ENCODE peak calls at places on chromosomes 5 and 9, in seven cellular contexts. E, M, A, I, D, S and J are unnamed samples.

GRCh38 chr9:130028493-130029222 is 14.3 kb downstream of the FNBP1 start:
- DNase-seq in E (no peak), M (no peak), A (no peak), I (no peak), D (no peak), S (no peak), J (no peak)

GRCh38 chr5:1312993-1313833 is 18.3 kb upstream of the TERT start:
- DNase-seq in E (no peak), M (no peak), A (no peak), I (no peak), D (no peak), S (no peak), J (peak; percentile 36)

GRCh38 chr5:38462972-38463633 is 93.3 kb downstream of the LIFR start:
- DNase-seq in E (no peak), M (no peak), A (no peak), I (no peak), D (no peak), S (no peak), J (no peak)

GRCh38 chr9:4243113-4243512 is 56.8 kb downstream of the GLIS3 start:
- DNase-seq in E (no peak), M (no peak), A (no peak), I (no peak), D (no peak), S (no peak), J (no peak)

GRCh38 chr5:180323929-180324632 is 29.1 kb downstream of the GFPT2 start:
- DNase-seq in E (peak; percentile 34), M (no peak), A (no peak), I (no peak), D (no peak), S (peak; percentile 91), J (no peak)

GRCh38 chr9:37353791-37354190 is 68.7 kb upstream of the GRHPR start:
- DNase-seq in E (no peak), M (no peak), A (no peak), I (no peak), D (no peak), S (no peak), J (no peak)

GRCh38 chr5:131810510-131811249 is 13.9 kb upstream of the FNIP1 start:
- DNase-seq in E (no peak), M (no peak), A (no peak), I (no peak), D (no peak), S (peak; percentile 22), J (no peak)

GRCh38 chr5:134493461-134494055 is 31.9 kb upstream of the JADE2 start:
- DNase-seq in E (no peak), M (no peak), A (no peak), I (no peak), D (no peak), S (no peak), J (no peak)

GRCh38 chr9:101628173-101628572 is 33.4 kb upstream of the PPP3R2 start:
- DNase-seq in E (no peak), M (no peak), A (peak; percentile 5), I (no peak), D (no peak), S (peak; percentile 7), J (no peak)

GRCh38 chr5:33936004-33936380 is 194 bp upstream of the RXFP3 start:
- DNase-seq in E (no peak), M (peak; percentile 32), A (peak; percentile 80), I (no peak), D (no peak), S (peak; percentile 68), J (peak; percentile 3)

GRCh38 chr9:92333288-92333634 is 7.5 kb downstream of the CENPP start:
- DNase-seq in E (no peak), M (no peak), A (no peak), I (no peak), D (no peak), S (no peak), J (no peak)

GRCh38 chr9:98502976-98503325 is 205.8 kb downstream of the GABBR2 start:
- DNase-seq in E (peak; percentile 33), M (no peak), A (no peak), I (no peak), D (no peak), S (peak; percentile 75), J (no peak)

GRCh38 chr9:86279839-86280238 is 2.5 kb downstream of the ISCA1 start:
- DNase-seq in E (no peak), M (no peak), A (no peak), I (no peak), D (no peak), S (peak; percentile 46), J (no peak)

GRCh38 chr9:72857632-72858011 is 95.2 kb downstream of the ALDH1A1 start:
- DNase-seq in E (no peak), M (no peak), A (no peak), I (no peak), D (no peak), S (no peak), J (no peak)

GRCh38 chr5:111854196-111854595 is 97.2 kb upstream of the NREP start:
- DNase-seq in E (no peak), M (no peak), A (no peak), I (no peak), D (no peak), S (peak; percentile 33), J (no peak)

GRCh38 chr5:33034777-33035176 is 323.7 kb downstream of the NPR3 start:
- DNase-seq in E (no peak), M (no peak), A (no peak), I (no peak), D (no peak), S (no peak), J (no peak)

GRCh38 chr5:141382469-141383294 is at the start of gene PCDHGA7:
- DNase-seq in E (no peak), M (no peak), A (no peak), I (no peak), D (no peak), S (peak; percentile 53), J (no peak)

GRCh38 chr5:132114150-132115121 is 40.8 kb downstream of the CSF2 start:
- DNase-seq in E (no peak), M (no peak), A (no peak), I (no peak), D (no peak), S (no peak), J (no peak)